ENCODE peak calls at places on chromosomes 11 and 22, in seven cellular contexts. M is astrocyte of the spinal cord, A is A673, Z is heart left ventricle, X is heart right ventricle, K is body of pancreas, H is GM23338. G is an unnamed sample.

GRCh38 chr11:73221996-73222395 is 3.9 kb downstream of the P2RY2 start:
- DNase-seq in M (no peak), Z (no peak), K (no peak), X (no peak), H (no peak), A (no peak), G (no peak)

GRCh38 chr11:72781313-72782080 is 12.3 kb downstream of the STARD10 start:
- DNase-seq in H (peak), Z (no peak), A (peak), M (no peak), K (peak), X (peak), G (no peak)

GRCh38 chr11:37496196-37496595 is 898.2 kb upstream of the RAG2 start:
- DNase-seq in Z (no peak), M (no peak), X (no peak), A (no peak), K (no peak), H (no peak), G (no peak)

GRCh38 chr11:117045196-117045595 is 53.0 kb downstream of the SIK3 start:
- DNase-seq in H (peak), A (peak), X (no peak), M (peak), K (peak), Z (no peak), G (no peak)

GRCh38 chr11:86743223-86744118 is 56.9 kb upstream of the PRSS23 start:
- DNase-seq in K (peak), H (no peak), X (no peak), A (peak), Z (no peak), M (peak), G (no peak)

GRCh38 chr11:35295751-35296150 is 123.6 kb downstream of the SLC1A2 start:
- DNase-seq in Z (no peak), K (peak), M (no peak), A (no peak), X (no peak), H (peak), G (no peak)

GRCh38 chr11:123681007-123681406 is 26.6 kb upstream of the SCN3B start:
- DNase-seq in Z (no peak), H (no peak), A (no peak), X (no peak), K (no peak), M (no peak), G (no peak)

GRCh38 chr11:69249641-69250502 is 44.1 kb upstream of the MYEOV start:
- DNase-seq in Z (no peak), X (no peak), M (peak), H (peak), A (no peak), K (no peak), G (no peak)

GRCh38 chr11:132405728-132406127 is 1035.3 kb downstream of the NTM start:
- DNase-seq in A (no peak), M (no peak), H (peak), K (no peak), X (no peak), Z (no peak), G (no peak)

GRCh38 chr22:32204211-32204855 is 540 bp downstream of the RFPL2 start:
- DNase-seq in X (no peak), M (no peak), A (peak), H (peak), Z (no peak), K (peak), G (no peak)

GRCh38 chr11:96272542-96273306 is 70.3 kb downstream of the MAML2 start:
- DNase-seq in X (no peak), M (peak), K (peak), H (peak), Z (no peak), A (peak), G (no peak)

GRCh38 chr11:63851354-63851753 is 12.4 kb downstream of the MARK2 start:
- DNase-seq in M (no peak), K (no peak), A (no peak), H (no peak), Z (no peak), X (no peak), G (no peak)

GRCh38 chr11:64339754-64340408 is at the start of gene CCDC88B:
- DNase-seq in M (no peak), Z (peak), X (peak), A (no peak), K (no peak), H (no peak), G (peak)

GRCh38 chr11:8265681-8266241 is 2.1 kb upstream of the LMO1 start:
- DNase-seq in K (peak), A (no peak), M (no peak), X (no peak), Z (no peak), H (peak), G (no peak)

GRCh38 chr11:44792171-44792570 is 65.4 kb downstream of the TSPAN18 start:
- DNase-seq in Z (no peak), M (no peak), H (no peak), A (no peak), X (no peak), K (no peak), G (no peak)
- TF ChIP-seq CTCF in Z (no peak), M (no peak), H (no peak), A (no peak), X (no peak), K (no peak), G (no peak)

GRCh38 chr11:47375546-47376085 is 2.7 kb downstream of the SPI1 start:
- DNase-seq in H (no peak), K (no peak), Z (no peak), A (no peak), X (no peak), M (no peak), G (no peak)

GRCh38 chr11:47377571-47378010 is 756 bp downstream of the SPI1 start:
- DNase-seq in Z (no peak), M (no peak), X (no peak), A (no peak), H (no peak), K (no peak), G (no peak)

GRCh38 chr11:47376543-47377371 is 1.6 kb downstream of the SPI1 start:
- DNase-seq in H (peak), X (no peak), A (no peak), K (no peak), Z (peak), M (no peak), G (no peak)

GRCh38 chr11:47375020-47375419 is 3.3 kb downstream of the SPI1 start:
- DNase-seq in Z (no peak), M (no peak), X (no peak), A (no peak), H (no peak), K (no peak), G (no peak)

GRCh38 chr11:47376183-47376542 is 2.2 kb downstream of the SPI1 start:
- DNase-seq in M (no peak), H (no peak), X (no peak), K (no peak), Z (no peak), A (no peak), G (no peak)
- H3K4me3 ChIP-seq in M (no peak), H (no peak), X (no peak), K (no peak), Z (peak), A (no peak), G (peak)

GRCh38 chr22:29700206-29700948 is 19.4 kb upstream of the CABP7 start:
- DNase-seq in M (no peak), A (peak), Z (peak), H (no peak), K (no peak), X (no peak), G (no peak)

GRCh38 chr22:29702025-29702930 is 17.5 kb upstream of the CABP7 start:
- DNase-seq in M (no peak), X (no peak), K (no peak), Z (peak), A (no peak), H (no peak), G (no peak)

GRCh38 chr22:29703595-29704195 is 16.1 kb upstream of the CABP7 start:
- DNase-seq in X (no peak), K (no peak), A (no peak), Z (peak), M (no peak), H (no peak), G (no peak)

GRCh38 chr22:29702931-29703594 is 16.7 kb upstream of the CABP7 start:
- DNase-seq in K (no peak), A (no peak), X (peak), H (peak), M (no peak), Z (peak), G (no peak)

GRCh38 chr22:29700949-29701927 is 18.6 kb upstream of the CABP7 start:
- DNase-seq in Z (no peak), X (no peak), K (peak), A (no peak), H (peak), M (no peak), G (no peak)
- TF ChIP-seq CTCF in Z (no peak), X (no peak), K (peak), A (peak), H (peak), M (peak), G (peak)

GRCh38 chr22:42645341-42645937 is 3.8 kb downstream of the CYB5R3 start:
- DNase-seq in H (no peak), X (no peak), Z (no peak), K (no peak), A (no peak), M (no peak), G (no peak)

GRCh38 chr22:42648017-42648367 is 1.2 kb downstream of the CYB5R3 start:
- DNase-seq in M (no peak), X (no peak), K (no peak), H (no peak), Z (no peak), A (no peak), G (no peak)

GRCh38 chr22:42645938-42646568 is 3.1 kb downstream of the CYB5R3 start:
- DNase-seq in A (no peak), X (no peak), K (peak), H (no peak), Z (no peak), M (no peak), G (no peak)

GRCh38 chr22:42648368-42649260 is 578 bp downstream of the CYB5R3 start:
- DNase-seq in K (peak), M (peak), H (no peak), Z (no peak), A (no peak), X (peak), G (no peak)

GRCh38 chr22:42646569-42647525 is 2.3 kb downstream of the CYB5R3 start:
- DNase-seq in X (peak), K (peak), Z (peak), A (no peak), H (no peak), M (no peak), G (no peak)
- H3K4me3 ChIP-seq in X (peak), K (no peak), Z (peak), A (no peak), H (no peak), M (no peak), G (no peak)

GRCh38 chr11:36345084-36345511 is 49.0 kb downstream of the PRR5L start:
- DNase-seq in H (no peak), K (no peak), A (no peak), X (no peak), Z (no peak), M (no peak), G (no peak)
- TF ChIP-seq CTCF in H (no peak), K (no peak), A (no peak), X (no peak), Z (no peak), M (no peak), G (no peak)

GRCh38 chr11:61092280-61092766 is 10.0 kb upstream of the CD5 start:
- DNase-seq in H (no peak), M (no peak), X (no peak), A (no peak), Z (no peak), K (no peak), G (no peak)
- H3K4me3 ChIP-seq in H (no peak), M (no peak), X (no peak), A (no peak), Z (no peak), K (no peak), G (peak)

DNA sequence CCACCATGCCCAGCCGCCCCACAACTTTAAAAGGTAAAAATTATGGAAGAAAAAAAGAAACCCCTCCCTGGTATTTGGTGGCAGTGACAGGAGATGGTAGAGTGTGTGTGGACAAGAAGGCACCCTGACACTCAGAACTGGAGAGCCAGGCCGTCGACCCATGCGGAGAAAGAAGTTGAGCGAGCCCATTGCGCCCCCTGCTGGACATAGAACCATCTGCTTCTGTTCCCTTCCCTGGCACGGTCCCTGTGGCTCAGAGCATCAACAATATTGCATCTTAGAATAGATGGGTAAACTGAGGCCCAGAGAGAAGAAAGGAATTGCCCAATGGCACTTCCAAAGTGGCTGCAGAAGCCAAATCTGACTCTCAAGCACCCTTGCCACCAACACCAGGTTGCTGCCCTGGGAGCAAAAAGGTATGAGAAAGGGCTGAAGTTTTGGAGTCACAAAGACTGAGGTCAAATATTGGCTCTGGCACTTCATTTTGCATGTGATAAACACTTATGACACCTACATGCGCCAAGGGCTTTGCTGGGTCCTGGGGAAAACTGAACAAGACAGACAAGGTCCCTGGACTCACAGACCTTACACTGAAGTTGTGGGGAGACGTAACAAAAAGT is 8.6 kb downstream of the MRPL11 start:
- DNase-seq in H (peak), X (peak), K (peak), M (peak), Z (peak), A (peak), G (peak)
- TF ChIP-seq CTCF in H (peak), X (peak), K (peak), M (peak), Z (peak), A (peak), G (peak)

GRCh38 chr11:19259487-19260345 is 19.0 kb upstream of the E2F8 start:
- DNase-seq in A (peak), K (peak), H (peak), X (peak), M (peak), Z (peak), G (no peak)
- H3K4me3 ChIP-seq in A (no peak), K (no peak), H (no peak), X (no peak), M (no peak), Z (peak), G (no peak)

G was measured in GM12864.